ENCODE peak calls at places on chromosome 14, in seven cellular contexts. O is endodermal cell; Z is A549; G is IMR-90; E is tibial nerve; U is CD4-positive, alpha-beta T cell; Y is PC-3. L is an unnamed sample. For H3K9me3, the result is how much of the 10 kb centered on the place peaks cover.

GRCh38 chr14:100617715-100618693 is 30.8 kb upstream of the BEGAIN start:
- DNase-seq in Y (no peak), O (peak), G (no peak), E (peak), U (no peak), Z (no peak), L (no peak)

GRCh38 chr14:84129028-84129427 is 1400.9 kb upstream of the FLRT2 start:
- DNase-seq in U (no peak), G (no peak), Y (no peak), Z (no peak), E (no peak), O (no peak), L (no peak)

GRCh38 chr14:90782892-90783291 is 33.3 kb downstream of the TTC7B start:
- DNase-seq in Y (no peak), E (no peak), O (peak), U (no peak), Z (no peak), G (no peak), L (no peak)

GRCh38 chr14:50740858-50741257 is 72.8 kb upstream of the SAV1 start:
- DNase-seq in Y (no peak), E (no peak), U (no peak), G (no peak), Z (no peak), O (no peak), L (no peak)

GRCh38 chr14:59939828-59940227 is 19.9 kb downstream of the LRRC9 start:
- DNase-seq in G (no peak), Z (no peak), Y (no peak), E (no peak), U (no peak), O (no peak), L (no peak)

GRCh38 chr14:99212199-99212598 is 59.8 kb downstream of the BCL11B start:
- DNase-seq in E (no peak), Y (no peak), Z (no peak), O (no peak), U (no peak), G (no peak), L (no peak)

GRCh38 chr14:89621009-89621421 is 204.0 kb upstream of the FOXN3 start:
- DNase-seq in O (no peak), E (no peak), G (no peak), Z (no peak), U (peak), Y (no peak), L (no peak)

GRCh38 chr14:96122496-96122895 is 82.1 kb upstream of the BDKRB2 start:
- DNase-seq in Y (no peak), O (no peak), Z (no peak), E (peak), U (no peak), G (peak), L (no peak)

GRCh38 chr14:92517761-92518160 is 4.2 kb downstream of the RIN3 start:
- DNase-seq in G (no peak), U (no peak), Y (no peak), Z (no peak), E (no peak), O (no peak), L (no peak)

GRCh38 chr14:22837750-22838538 is 1.6 kb downstream of the MMP14 start:
- DNase-seq in E (peak), G (peak), O (peak), U (no peak), Z (no peak), Y (peak), L (no peak)

GRCh38 chr14:55976619-55977018 is 141.6 kb upstream of the PELI2 start:
- DNase-seq in G (no peak), O (no peak), E (no peak), U (no peak), Y (peak), Z (no peak), L (no peak)

GRCh38 chr14:86405250-86405649 is 875.3 kb downstream of the FLRT2 start:
- DNase-seq in E (no peak), Y (no peak), O (no peak), G (peak), U (no peak), Z (no peak), L (no peak)

GRCh38 chr14:43894534-43894933 is 612.5 kb downstream of the FSCB start:
- DNase-seq in U (no peak), O (peak), Y (peak), G (peak), E (no peak), Z (no peak), L (no peak)

GRCh38 chr14:21209185-21209584 is 53.3 kb upstream of the OR5AU1 start:
- DNase-seq in U (no peak), Y (no peak), Z (no peak), G (no peak), E (no peak), O (no peak), L (no peak)

GRCh38 chr14:86430807-86431206 is 900.9 kb downstream of the FLRT2 start:
- DNase-seq in G (peak), E (no peak), Z (no peak), U (no peak), O (no peak), Y (no peak), L (no peak)

GRCh38 chr14:32694795-32695449 is 243.8 kb upstream of the NPAS3 start:
- DNase-seq in O (no peak), E (no peak), Y (no peak), Z (no peak), U (no peak), G (no peak), L (no peak)

GRCh38 chr14:78399316-78399889 is 229.2 kb downstream of the NRXN3 start:
- DNase-seq in E (no peak), U (no peak), G (no peak), Y (peak), O (peak), Z (no peak), L (no peak)

GRCh38 chr14:77638738-77639137 is 22.3 kb upstream of the SPTLC2 start:
- DNase-seq in O (no peak), Y (peak), E (no peak), Z (no peak), G (peak), U (no peak), L (no peak)

GRCh38 chr14:96040836-96041371 is 1.7 kb downstream of the C14orf132 start:
- DNase-seq in E (no peak), O (peak), U (no peak), G (peak), Z (no peak), Y (no peak), L (no peak)

GRCh38 chr14:71266994-71267636 is 359.9 kb downstream of the PCNX1 start:
- DNase-seq in E (no peak), Z (no peak), O (no peak), Y (peak), G (peak), U (no peak), L (no peak)

GRCh38 chr14:74658535-74659130 is 46.6 kb upstream of the LTBP2 start:
- DNase-seq in G (peak), U (no peak), O (no peak), Z (no peak), E (no peak), Y (peak), L (no peak)

GRCh38 chr14:52391866-52392600 is 77.9 kb downstream of the PTGER2 start:
- DNase-seq in U (no peak), Y (peak), E (no peak), G (peak), Z (no peak), O (no peak), L (no peak)

GRCh38 chr14:101716077-101716950 is 45.2 kb upstream of the PPP2R5C start:
- DNase-seq in E (no peak), Z (no peak), O (peak), G (no peak), U (no peak), Y (no peak), L (peak)

GRCh38 chr14:39682563-39682962 is 250.3 kb upstream of the FBXO33 start:
- DNase-seq in O (peak), E (no peak), U (no peak), Y (no peak), Z (no peak), G (no peak), L (no peak)

GRCh38 chr14:68702578-68702977 is 90.3 kb downstream of the ZFP36L1 start:
- DNase-seq in Y (no peak), Z (no peak), O (no peak), U (no peak), G (no peak), E (no peak), L (no peak)

GRCh38 chr14:92456215-92457017 is 57.2 kb upstream of the RIN3 start:
- DNase-seq in U (no peak), Z (peak), O (peak), E (peak), G (peak), Y (peak), L (no peak)

GRCh38 chr14:73236752-73237218 is 521 bp upstream of the PAPLN start:
- DNase-seq in O (no peak), G (no peak), Z (no peak), U (no peak), E (no peak), Y (no peak), L (no peak)

GRCh38 chr14:93954900-93955891 is 21.2 kb downstream of the ASB2 start:
- DNase-seq in Y (no peak), U (peak), O (no peak), G (no peak), E (no peak), Z (no peak), L (no peak)

GRCh38 chr14:22052795-22053194 is 379.2 kb upstream of the OR4E1 start:
- DNase-seq in G (no peak), Z (no peak), O (no peak), U (peak), Y (peak), E (no peak), L (no peak)

GRCh38 chr14:24900281-24900868 is 149.6 kb downstream of the STXBP6 start:
- DNase-seq in O (no peak), E (peak), Y (no peak), G (peak), Z (no peak), U (no peak), L (no peak)

GRCh38 chr14:60506462-60506984 is 2.4 kb upstream of the SIX6 start:
- DNase-seq in O (peak), Z (no peak), Y (no peak), E (no peak), U (no peak), G (no peak), L (no peak)

GRCh38 chr14:72701610-72702009 is 192.3 kb downstream of the DPF3 start:
- DNase-seq in E (peak), Y (no peak), O (peak), G (peak), Z (no peak), U (no peak), L (no peak)

GRCh38 chr14:51652168-51653095 is 722 bp downstream of the FRMD6 start:
- DNase-seq in G (no peak), E (peak), Z (peak), U (peak), O (peak), Y (peak), L (peak)

DNA sequence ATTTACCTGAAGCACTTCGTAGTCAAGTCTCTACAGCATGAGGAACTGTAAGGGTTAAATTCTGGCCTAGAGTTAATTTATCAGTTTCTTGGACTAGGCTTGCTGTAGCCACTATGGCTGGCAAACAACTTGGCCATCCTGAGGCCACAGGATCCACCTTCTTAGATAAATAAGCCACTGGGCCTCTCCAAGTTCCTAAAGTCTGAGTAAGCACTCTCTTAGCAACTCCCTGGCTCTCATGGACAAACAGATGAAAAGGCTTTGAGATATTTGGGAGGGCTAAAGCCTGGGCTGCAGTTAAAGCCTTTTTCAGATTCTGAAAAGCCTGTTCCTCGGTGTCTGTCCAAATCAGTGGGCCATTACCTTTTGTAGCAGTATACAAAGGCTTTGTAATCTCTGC is 675.0 kb downstream of the TMEM121 start:
- DNase-seq in Y (peak), E (no peak), Z (no peak), U (no peak), G (no peak), O (no peak), L (no peak)
- H3K9me3 ChIP-seq in Y (under half), E (under half), Z (under half), U (under half), G (under half), O (half or more), L (under half)

DNA sequence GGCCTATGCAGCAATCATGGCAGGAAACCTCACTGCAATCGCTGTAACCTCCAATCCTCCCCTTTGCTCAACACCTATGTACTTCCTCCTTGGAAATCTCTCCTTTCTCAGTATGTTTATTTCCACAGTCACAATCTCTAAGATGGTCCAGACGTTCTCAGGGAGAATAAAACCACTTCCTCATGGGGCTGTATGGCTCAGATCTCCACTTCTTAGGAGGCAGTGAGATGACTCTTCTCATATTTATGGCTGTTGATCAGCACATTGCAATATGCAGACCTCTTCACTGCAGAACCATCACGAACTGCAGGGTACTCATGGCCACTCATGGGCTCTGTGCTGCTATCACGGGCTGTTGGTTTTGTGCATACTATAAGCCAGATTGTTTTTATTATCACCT is 17.1 kb upstream of the OR4K17 start:
- DNase-seq in E (no peak), G (no peak), U (no peak), Z (no peak), Y (no peak), O (no peak), L (no peak)
- H3K9me3 ChIP-seq in E (under half), G (under half), U (under half), Z (under half), Y (under half), O (half or more), L (under half)

GRCh38 chr14:47391105-47391504 is 284.3 kb downstream of the MDGA2 start:
- DNase-seq in U (no peak), O (no peak), Z (no peak), Y (no peak), G (no peak), E (no peak), L (no peak)
- H3K9me3 ChIP-seq in U (under half), O (under half), Z (under half), Y (under half), G (under half), E (under half), L (under half)

GRCh38 chr14:98171654-98172053 is 1100.3 kb downstream of the BCL11B start:
- DNase-seq in O (no peak), G (no peak), Y (no peak), Z (no peak), U (no peak), E (no peak), L (no peak)
- H3K9me3 ChIP-seq in O (under half), G (under half), Y (under half), Z (under half), U (under half), E (under half), L (under half)

DNA sequence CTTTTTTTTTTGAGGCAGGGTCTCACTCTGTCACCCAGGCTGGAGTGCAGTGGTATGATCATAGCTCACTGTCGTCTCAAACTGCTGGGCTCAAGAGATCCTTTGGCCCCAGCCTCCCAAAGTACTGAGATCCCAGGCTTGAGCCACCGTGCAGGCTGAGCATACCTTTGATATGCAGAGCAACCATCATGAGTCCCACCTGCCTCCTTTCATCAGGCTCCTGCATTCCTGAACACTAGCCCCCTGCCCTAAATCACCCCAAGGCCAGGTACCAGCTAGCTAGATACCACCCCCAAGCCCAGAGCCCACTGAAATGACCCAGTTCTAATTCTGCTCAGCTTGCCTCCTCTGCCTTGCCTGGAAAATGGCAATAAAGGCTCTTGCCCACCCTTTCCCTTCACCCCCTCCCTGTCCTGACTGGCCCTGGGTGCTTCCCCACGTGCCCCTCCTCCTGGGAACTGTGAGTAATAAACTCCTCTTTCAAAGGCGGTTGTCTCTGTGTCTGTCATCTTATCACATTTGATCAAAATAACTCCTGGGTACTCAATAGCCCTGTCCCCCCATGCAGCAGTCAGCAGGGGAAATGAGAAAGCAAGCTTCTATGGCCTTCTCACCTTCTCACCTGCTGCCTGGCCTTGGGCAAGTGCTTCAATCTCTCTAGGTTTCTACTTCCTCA is 6.4 kb upstream of the BRF1 start:
- DNase-seq in U (no peak), E (no peak), O (no peak), G (no peak), Y (no peak), Z (no peak), L (no peak)
- H3K9me3 ChIP-seq in U (under half), E (under half), O (under half), G (under half), Y (under half), Z (under half), L (under half)

GRCh38 chr14:28412076-28412475 is 354.5 kb upstream of the FOXG1 start:
- DNase-seq in G (no peak), O (no peak), Y (no peak), E (no peak), U (no peak), Z (no peak), L (no peak)

GRCh38 chr14:28407931-28408330 is 358.7 kb upstream of the FOXG1 start:
- DNase-seq in O (no peak), E (no peak), U (no peak), Z (no peak), Y (no peak), G (no peak), L (no peak)

DNA sequence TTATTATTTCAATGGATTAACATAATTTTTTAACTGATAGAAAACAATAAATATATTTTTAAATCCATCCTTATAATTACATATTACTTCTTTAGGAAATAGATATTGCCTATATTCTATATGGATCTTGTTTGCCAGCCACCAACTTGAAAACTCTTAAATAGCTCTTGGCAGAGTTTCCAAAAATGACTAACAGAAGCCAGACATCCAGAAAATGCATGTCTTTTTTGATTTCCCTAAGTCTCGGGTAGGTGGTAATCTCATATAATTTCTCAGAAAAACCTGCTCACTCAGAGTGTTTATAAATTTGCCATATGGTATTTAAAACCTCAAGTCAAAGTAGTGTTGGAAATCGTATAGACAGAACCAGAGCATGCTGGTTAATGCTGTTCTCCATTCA is 360.4 kb upstream of the FOXG1 start:
- DNase-seq in Y (peak), E (no peak), U (no peak), Z (no peak), G (no peak), O (no peak), L (no peak)
- H3K9me3 ChIP-seq in Y (under half), E (under half), U (under half), Z (under half), G (under half), O (under half), L (under half)

L was measured in breast epithelium.